ENCODE peak calls at places on chromosomes 1 and 21, in six cellular contexts. K is NCI-H2081, P is mesenchymal stem cell, T is T-helper 1 cell, J is COR-L47, R is fibroblast of gingiva. D is an unnamed sample.

GRCh38 chr21:42499430-42500106 is 3.5 kb upstream of the RSPH1 start:
- DNase-seq in K (no peak), P (no peak), T (no peak), J (peak; percentile 9), R (no peak), D (no peak)

GRCh38 chr1:203556047-203556851 is 62.3 kb downstream of the OPTC start:
- DNase-seq in K (no peak), P (peak; percentile 75), T (no peak), J (no peak), R (peak; percentile 97), D (no peak)

GRCh38 chr1:64898107-64898861 is 68.1 kb downstream of the JAK1 start:
- DNase-seq in K (no peak), P (peak; percentile 99), T (no peak), J (peak; percentile 19), R (peak; percentile 85), D (no peak)

GRCh38 chr21:38883142-38883541 is 77.4 kb downstream of the ETS2 start:
- DNase-seq in K (no peak), P (no peak), T (no peak), J (no peak), R (no peak), D (no peak)

GRCh38 chr21:26684866-26685265 is 111.8 kb upstream of the CYYR1 start:
- DNase-seq in K (no peak), P (no peak), T (no peak), J (no peak), R (no peak), D (no peak)

GRCh38 chr1:68332041-68332440 is 99.7 kb upstream of the WLS start:
- DNase-seq in K (no peak), P (no peak), T (no peak), J (no peak), R (no peak), D (no peak)

GRCh38 chr1:204171751-204172178 is 5.6 kb upstream of the REN start:
- DNase-seq in K (no peak), P (peak; percentile 11), T (no peak), J (no peak), R (no peak), D (no peak)

GRCh38 chr1:2427976-2428375 is 15.6 kb upstream of the PEX10 start:
- DNase-seq in K (no peak), P (no peak), T (no peak), J (no peak), R (no peak), D (no peak)

GRCh38 chr1:227869281-227869842 is 53.9 kb downstream of the PRSS38 start:
- DNase-seq in K (no peak), P (no peak), T (no peak), J (no peak), R (no peak), D (no peak)

GRCh38 chr21:33070921-33071877 is 1.3 kb downstream of the OLIG1 start:
- DNase-seq in K (peak; percentile 1), P (peak; percentile 23), T (peak; percentile 6), J (no peak), R (no peak), D (no peak)

GRCh38 chr1:2602866-2603520 is 16.4 kb downstream of the PRXL2B start:
- DNase-seq in K (no peak), P (no peak), T (no peak), J (no peak), R (no peak), D (no peak)

GRCh38 chr1:160256396-160257046 is 5.8 kb downstream of the DCAF8 start:
- DNase-seq in K (no peak), P (peak; percentile 68), T (no peak), J (no peak), R (peak; percentile 66), D (no peak)

GRCh38 chr1:86750076-86750475 is 45.7 kb downstream of the SH3GLB1 start:
- DNase-seq in K (no peak), P (no peak), T (no peak), J (no peak), R (no peak), D (no peak)

GRCh38 chr1:204348722-204349121 is 11.0 kb downstream of the PLEKHA6 start:
- DNase-seq in K (no peak), P (peak; percentile 81), T (no peak), J (no peak), R (no peak), D (no peak)

D was measured in effector memory CD8-positive, alpha-beta T cell.